ENCODE peak calls at places on chromosomes 16 and 17, in four cellular contexts. One of them, this sample, is unnamed.

GRCh38 chr16:81562174-81562849 is 117.7 kb downstream of the CMIP start:
- DNase-seq in NCI-H510A treated with DMSO at 0.1 percent for 48 hours: no peak
- DNase-seq in glutamatergic neuron: no peak
- DNase-seq in tibial nerve: no peak
- DNase-seq in this sample: no peak

GRCh38 chr17:21376835-21377690 is 906 bp downstream of the KCNJ12 start:
- DNase-seq in NCI-H510A treated with DMSO at 0.1 percent for 48 hours: peak; percentile 19
- DNase-seq in glutamatergic neuron: peak; percentile 62
- DNase-seq in tibial nerve: no peak
- DNase-seq in this sample: peak; percentile 44

GRCh38 chr17:15377608-15378007 is 36.2 kb upstream of the TEKT3 start:
- DNase-seq in NCI-H510A treated with DMSO at 0.1 percent for 48 hours: no peak
- DNase-seq in glutamatergic neuron: no peak
- DNase-seq in tibial nerve: no peak
- DNase-seq in this sample: no peak

GRCh38 chr17:45040459-45040858 is 11.0 kb downstream of the DCAKD start:
- DNase-seq in NCI-H510A treated with DMSO at 0.1 percent for 48 hours: no peak
- DNase-seq in glutamatergic neuron: no peak
- DNase-seq in tibial nerve: no peak
- DNase-seq in this sample: no peak

GRCh38 chr17:68288375-68288774 is 2.6 kb downstream of the SLC16A6 start:
- DNase-seq in NCI-H510A treated with DMSO at 0.1 percent for 48 hours: no peak
- DNase-seq in glutamatergic neuron: no peak
- DNase-seq in tibial nerve: no peak
- DNase-seq in this sample: no peak

GRCh38 chr16:27642753-27643152 is 92.8 kb downstream of the KATNIP start:
- DNase-seq in NCI-H510A treated with DMSO at 0.1 percent for 48 hours: no peak
- DNase-seq in glutamatergic neuron: no peak
- DNase-seq in tibial nerve: no peak
- DNase-seq in this sample: no peak

GRCh38 chr16:82630219-82630618 is 3.5 kb downstream of the CDH13 start:
- DNase-seq in NCI-H510A treated with DMSO at 0.1 percent for 48 hours: no peak
- DNase-seq in glutamatergic neuron: no peak
- DNase-seq in tibial nerve: no peak
- DNase-seq in this sample: no peak

GRCh38 chr17:34895388-34895787 is 65.9 kb downstream of the CCT6B start:
- DNase-seq in NCI-H510A treated with DMSO at 0.1 percent for 48 hours: no peak
- DNase-seq in glutamatergic neuron: no peak
- DNase-seq in tibial nerve: no peak
- DNase-seq in this sample: no peak

GRCh38 chr17:81858170-81858966 is 2.0 kb downstream of the P4HB start:
- DNase-seq in NCI-H510A treated with DMSO at 0.1 percent for 48 hours: no peak
- DNase-seq in glutamatergic neuron: no peak
- DNase-seq in tibial nerve: no peak
- DNase-seq in this sample: no peak

GRCh38 chr16:28914325-28914724 is 10.7 kb downstream of the RABEP2 start:
- DNase-seq in NCI-H510A treated with DMSO at 0.1 percent for 48 hours: no peak
- DNase-seq in glutamatergic neuron: no peak
- DNase-seq in tibial nerve: no peak
- DNase-seq in this sample: no peak

GRCh38 chr16:66502020-66502913 is 47.7 kb downstream of the TK2 start:
- DNase-seq in NCI-H510A treated with DMSO at 0.1 percent for 48 hours: no peak
- DNase-seq in glutamatergic neuron: peak; percentile 67
- DNase-seq in tibial nerve: peak; percentile 94
- DNase-seq in this sample: peak; percentile 89

GRCh38 chr17:48594412-48595106 is 980 bp upstream of the HOXB5 start:
- DNase-seq in NCI-H510A treated with DMSO at 0.1 percent for 48 hours: no peak
- DNase-seq in glutamatergic neuron: no peak
- DNase-seq in tibial nerve: no peak
- DNase-seq in this sample: no peak